ENCODE peak calls at places on chromosomes 2 and 18, in eight cellular contexts. One of them, this sample, is unnamed.
A peak's percentile ranks its signal among the peaks of the same experiment; 100 is the strongest.

GRCh38 chr18:34342960-34343359 is 118.2 kb upstream of the NOL4 start:
- DNase-seq in spleen: no peak
- DNase-seq in adrenal gland: no peak
- DNase-seq in uterus: no peak
- DNase-seq in ovary: no peak
- DNase-seq in osteocyte: no peak
- DNase-seq in B cell: no peak
- DNase-seq in OCI-LY7: no peak
- DNase-seq in this sample: no peak

GRCh38 chr2:2183717-2184116 is 147.4 kb downstream of the MYT1L start:
- DNase-seq in spleen: no peak
- DNase-seq in adrenal gland: no peak
- DNase-seq in uterus: no peak
- DNase-seq in ovary: no peak
- DNase-seq in osteocyte: no peak
- DNase-seq in B cell: no peak
- DNase-seq in OCI-LY7: no peak
- DNase-seq in this sample: no peak

GRCh38 chr18:3816601-3817363 is 366.8 kb downstream of the TGIF1 start:
- DNase-seq in spleen: no peak
- DNase-seq in adrenal gland: no peak
- DNase-seq in uterus: no peak
- DNase-seq in ovary: no peak
- DNase-seq in osteocyte: no peak
- DNase-seq in B cell: no peak
- DNase-seq in OCI-LY7: no peak
- DNase-seq in this sample: no peak

GRCh38 chr2:59885536-59885935 is 667.9 kb downstream of the BCL11A start:
- DNase-seq in spleen: no peak
- DNase-seq in adrenal gland: no peak
- DNase-seq in uterus: peak; percentile 16
- DNase-seq in ovary: no peak
- DNase-seq in osteocyte: no peak
- DNase-seq in B cell: no peak
- DNase-seq in OCI-LY7: peak; percentile 31
- DNase-seq in this sample: no peak

GRCh38 chr2:165793779-165794519 is at the start of gene GALNT3:
- DNase-seq in spleen: peak; percentile 93
- DNase-seq in adrenal gland: peak; percentile 39
- DNase-seq in uterus: peak; percentile 14
- DNase-seq in ovary: peak; percentile 22
- DNase-seq in osteocyte: peak; percentile 83
- DNase-seq in B cell: peak; percentile 67
- DNase-seq in OCI-LY7: no peak
- DNase-seq in this sample: peak; percentile 81

GRCh38 chr18:49697757-49698595 is 115.4 kb downstream of the ACAA2 start:
- DNase-seq in spleen: no peak
- DNase-seq in adrenal gland: no peak
- DNase-seq in uterus: no peak
- DNase-seq in ovary: no peak
- DNase-seq in osteocyte: no peak
- DNase-seq in B cell: no peak
- DNase-seq in OCI-LY7: no peak
- DNase-seq in this sample: no peak

GRCh38 chr2:138536302-138536701 is 34.7 kb downstream of the SPOPL start:
- DNase-seq in spleen: no peak
- DNase-seq in adrenal gland: no peak
- DNase-seq in uterus: no peak
- DNase-seq in ovary: no peak
- DNase-seq in osteocyte: no peak
- DNase-seq in B cell: no peak
- DNase-seq in OCI-LY7: no peak
- DNase-seq in this sample: no peak

GRCh38 chr2:142897807-142898206 is 20.3 kb downstream of the KYNU start:
- DNase-seq in spleen: no peak
- DNase-seq in adrenal gland: no peak
- DNase-seq in uterus: no peak
- DNase-seq in ovary: no peak
- DNase-seq in osteocyte: no peak
- DNase-seq in B cell: no peak
- DNase-seq in OCI-LY7: no peak
- DNase-seq in this sample: no peak

GRCh38 chr2:33226546-33226945 is 249.9 kb upstream of the RASGRP3 start:
- DNase-seq in spleen: no peak
- DNase-seq in adrenal gland: no peak
- DNase-seq in uterus: no peak
- DNase-seq in ovary: no peak
- DNase-seq in osteocyte: no peak
- DNase-seq in B cell: no peak
- DNase-seq in OCI-LY7: no peak
- DNase-seq in this sample: no peak

GRCh38 chr2:102783506-102784189 is 21.8 kb downstream of the TMEM182 start:
- DNase-seq in spleen: no peak
- DNase-seq in adrenal gland: no peak
- DNase-seq in uterus: no peak
- DNase-seq in ovary: no peak
- DNase-seq in osteocyte: no peak
- DNase-seq in B cell: no peak
- DNase-seq in OCI-LY7: no peak
- DNase-seq in this sample: no peak

GRCh38 chr2:102782187-102782586 is 20.4 kb downstream of the TMEM182 start:
- DNase-seq in spleen: no peak
- DNase-seq in adrenal gland: no peak
- DNase-seq in uterus: no peak
- DNase-seq in ovary: no peak
- DNase-seq in osteocyte: no peak
- DNase-seq in B cell: no peak
- DNase-seq in OCI-LY7: no peak
- DNase-seq in this sample: no peak

GRCh38 chr2:102782916-102783315 is 21.1 kb downstream of the TMEM182 start:
- DNase-seq in spleen: no peak
- DNase-seq in adrenal gland: no peak
- DNase-seq in uterus: no peak
- DNase-seq in ovary: no peak
- DNase-seq in osteocyte: no peak
- DNase-seq in B cell: no peak
- DNase-seq in OCI-LY7: no peak
- DNase-seq in this sample: no peak

GRCh38 chr2:102778260-102778659 is 16.4 kb downstream of the TMEM182 start:
- DNase-seq in spleen: no peak
- DNase-seq in adrenal gland: no peak
- DNase-seq in uterus: no peak
- DNase-seq in ovary: no peak
- DNase-seq in osteocyte: no peak
- DNase-seq in B cell: no peak
- DNase-seq in OCI-LY7: no peak
- DNase-seq in this sample: no peak

DNA sequence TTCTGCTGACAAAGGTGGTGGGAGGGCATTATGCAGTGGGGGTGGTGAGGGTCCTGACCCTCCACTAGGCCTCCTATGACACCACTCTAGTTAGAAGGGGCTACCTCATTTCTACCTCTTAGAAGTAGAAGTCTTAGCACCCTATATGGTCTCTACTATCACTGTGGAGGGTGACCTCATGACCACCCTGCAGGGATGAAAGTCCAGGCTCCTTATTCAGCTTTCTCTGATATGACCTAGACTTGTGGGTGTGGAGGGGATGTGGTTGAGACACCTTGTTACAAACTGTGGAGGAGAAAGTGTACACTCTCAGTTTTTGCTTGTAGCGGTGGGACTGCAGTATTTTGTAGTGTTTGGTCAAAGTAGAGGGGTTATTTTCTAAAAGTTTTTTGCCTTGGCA is 18.6 kb downstream of the TMEM182 start:
- DNase-seq in spleen: no peak
- DNase-seq in adrenal gland: no peak
- DNase-seq in uterus: no peak
- DNase-seq in ovary: no peak
- DNase-seq in osteocyte: no peak
- DNase-seq in B cell: no peak
- DNase-seq in OCI-LY7: no peak
- DNase-seq in this sample: no peak
- TF ChIP-seq CTCF in spleen: no peak
- TF ChIP-seq CTCF in adrenal gland: no peak
- TF ChIP-seq CTCF in uterus: no peak
- TF ChIP-seq CTCF in ovary: no peak
- TF ChIP-seq CTCF in osteocyte: no peak
- TF ChIP-seq CTCF in B cell: no peak
- TF ChIP-seq CTCF in OCI-LY7: no peak
- TF ChIP-seq CTCF in this sample: no peak

GRCh38 chr2:111668741-111669140 is 215.3 kb downstream of the ANAPC1 start:
- DNase-seq in spleen: no peak
- DNase-seq in adrenal gland: no peak
- DNase-seq in uterus: no peak
- DNase-seq in ovary: no peak
- DNase-seq in osteocyte: peak; percentile 34
- DNase-seq in B cell: no peak
- DNase-seq in OCI-LY7: no peak
- DNase-seq in this sample: no peak

GRCh38 chr2:111666160-111666559 is 217.8 kb downstream of the ANAPC1 start:
- DNase-seq in spleen: no peak
- DNase-seq in adrenal gland: no peak
- DNase-seq in uterus: no peak
- DNase-seq in ovary: no peak
- DNase-seq in osteocyte: peak; percentile 13
- DNase-seq in B cell: no peak
- DNase-seq in OCI-LY7: no peak
- DNase-seq in this sample: no peak

GRCh38 chr2:111668274-111668616 is 215.7 kb downstream of the ANAPC1 start:
- DNase-seq in spleen: no peak
- DNase-seq in adrenal gland: no peak
- DNase-seq in uterus: no peak
- DNase-seq in ovary: no peak
- DNase-seq in osteocyte: peak; percentile 30
- DNase-seq in B cell: no peak
- DNase-seq in OCI-LY7: no peak
- DNase-seq in this sample: no peak

GRCh38 chr2:111667001-111667400 is 217.0 kb downstream of the ANAPC1 start:
- DNase-seq in spleen: no peak
- DNase-seq in adrenal gland: no peak
- DNase-seq in uterus: no peak
- DNase-seq in ovary: no peak
- DNase-seq in osteocyte: peak; percentile 25
- DNase-seq in B cell: no peak
- DNase-seq in OCI-LY7: no peak
- DNase-seq in this sample: no peak

GRCh38 chr2:111667542-111668273 is 216.3 kb downstream of the ANAPC1 start:
- DNase-seq in spleen: no peak
- DNase-seq in adrenal gland: no peak
- DNase-seq in uterus: peak; percentile 33
- DNase-seq in ovary: no peak
- DNase-seq in osteocyte: peak; percentile 80
- DNase-seq in B cell: no peak
- DNase-seq in OCI-LY7: no peak
- DNase-seq in this sample: no peak
- TF ChIP-seq CTCF in spleen: peak; percentile 56
- TF ChIP-seq CTCF in adrenal gland: peak; percentile 66
- TF ChIP-seq CTCF in uterus: peak; percentile 30
- TF ChIP-seq CTCF in ovary: no peak
- TF ChIP-seq CTCF in osteocyte: peak; percentile 79
- TF ChIP-seq CTCF in B cell: no peak
- TF ChIP-seq CTCF in OCI-LY7: no peak
- TF ChIP-seq CTCF in this sample: peak; percentile 85

GRCh38 chr2:208782097-208782496 is 375.5 kb downstream of the PTH2R start:
- DNase-seq in spleen: no peak
- DNase-seq in adrenal gland: no peak
- DNase-seq in uterus: no peak
- DNase-seq in ovary: no peak
- DNase-seq in osteocyte: no peak
- DNase-seq in B cell: no peak
- DNase-seq in OCI-LY7: no peak
- DNase-seq in this sample: no peak

GRCh38 chr2:208781166-208781565 is 374.6 kb downstream of the PTH2R start:
- DNase-seq in spleen: no peak
- DNase-seq in adrenal gland: no peak
- DNase-seq in uterus: no peak
- DNase-seq in ovary: no peak
- DNase-seq in osteocyte: no peak
- DNase-seq in B cell: no peak
- DNase-seq in OCI-LY7: no peak
- DNase-seq in this sample: no peak

GRCh38 chr2:208783184-208783583 is 376.6 kb downstream of the PTH2R start:
- DNase-seq in spleen: no peak
- DNase-seq in adrenal gland: no peak
- DNase-seq in uterus: no peak
- DNase-seq in ovary: no peak
- DNase-seq in osteocyte: no peak
- DNase-seq in B cell: no peak
- DNase-seq in OCI-LY7: no peak
- DNase-seq in this sample: no peak
- TF ChIP-seq CTCF in spleen: no peak
- TF ChIP-seq CTCF in adrenal gland: no peak
- TF ChIP-seq CTCF in uterus: no peak
- TF ChIP-seq CTCF in ovary: no peak
- TF ChIP-seq CTCF in osteocyte: no peak
- TF ChIP-seq CTCF in B cell: no peak
- TF ChIP-seq CTCF in OCI-LY7: no peak
- TF ChIP-seq CTCF in this sample: no peak

DNA sequence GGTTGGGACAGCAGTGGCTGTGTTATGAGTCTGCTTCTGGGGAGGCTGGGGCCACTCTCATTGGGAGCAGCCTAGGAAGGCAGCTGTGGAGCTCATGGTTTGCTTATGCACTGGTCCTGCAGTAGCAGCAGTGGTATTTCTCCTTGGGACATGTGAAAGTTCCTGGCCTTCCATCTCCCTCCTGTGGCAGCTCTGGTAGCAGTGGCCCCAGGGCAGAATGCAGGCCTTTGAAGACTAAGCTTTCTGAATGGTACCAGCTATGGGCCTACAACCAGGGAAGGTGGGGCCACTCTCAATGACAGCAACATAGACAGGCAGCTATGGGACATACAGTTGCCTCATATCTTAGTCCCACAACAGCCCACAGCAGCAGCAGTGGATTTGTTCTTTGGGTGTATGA is 117.3 kb upstream of the VWC2L start:
- DNase-seq in spleen: no peak
- DNase-seq in adrenal gland: no peak
- DNase-seq in uterus: no peak
- DNase-seq in ovary: no peak
- DNase-seq in osteocyte: no peak
- DNase-seq in B cell: no peak
- DNase-seq in OCI-LY7: no peak
- DNase-seq in this sample: no peak
- TF ChIP-seq CTCF in spleen: no peak
- TF ChIP-seq CTCF in adrenal gland: no peak
- TF ChIP-seq CTCF in uterus: no peak
- TF ChIP-seq CTCF in ovary: no peak
- TF ChIP-seq CTCF in osteocyte: no peak
- TF ChIP-seq CTCF in B cell: no peak
- TF ChIP-seq CTCF in OCI-LY7: no peak
- TF ChIP-seq CTCF in this sample: no peak

DNA sequence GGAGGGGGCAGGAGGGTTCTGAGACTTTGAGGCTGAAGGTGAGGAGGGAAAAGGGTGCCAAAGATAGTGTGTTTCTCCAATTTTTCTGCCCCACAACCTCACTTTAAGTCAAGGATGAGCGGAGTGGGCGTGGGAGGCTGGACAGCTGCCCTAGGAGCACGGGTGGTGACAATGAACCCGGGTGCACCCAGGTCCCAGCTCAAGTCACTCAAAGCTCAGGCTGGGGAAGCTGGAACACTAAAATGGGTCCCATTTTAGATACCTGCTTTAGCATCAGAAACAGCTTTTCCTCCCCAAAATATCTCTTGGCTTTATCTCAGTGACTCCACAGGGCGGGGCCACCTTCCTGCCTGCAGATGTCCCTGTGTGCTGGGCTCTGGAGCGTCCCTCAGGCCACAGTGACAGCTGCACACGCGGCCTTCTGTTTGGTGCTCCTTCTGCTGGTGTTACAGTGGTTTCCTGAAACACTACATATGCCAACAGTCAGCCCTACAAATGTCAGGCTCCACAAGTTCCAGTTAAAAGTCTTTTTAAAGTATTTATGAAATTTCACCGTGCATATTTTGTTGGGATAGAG is 1.4 kb upstream of the MBP start:
- DNase-seq in spleen: peak; percentile 89
- DNase-seq in adrenal gland: no peak
- DNase-seq in uterus: no peak
- DNase-seq in ovary: no peak
- DNase-seq in osteocyte: peak; percentile 51
- DNase-seq in B cell: no peak
- DNase-seq in OCI-LY7: no peak
- DNase-seq in this sample: no peak
- TF ChIP-seq CTCF in spleen: peak; percentile 34
- TF ChIP-seq CTCF in adrenal gland: peak; percentile 10
- TF ChIP-seq CTCF in uterus: no peak
- TF ChIP-seq CTCF in ovary: no peak
- TF ChIP-seq CTCF in osteocyte: no peak
- TF ChIP-seq CTCF in B cell: no peak
- TF ChIP-seq CTCF in OCI-LY7: no peak
- TF ChIP-seq CTCF in this sample: no peak